ENCODE peak calls at places on chromosome 21, in eight cellular contexts. One of them, this sample, is unnamed.

GRCh38 chr21:39860600-39860999 is 6.6 kb upstream of the PCP4 start:
- DNase-seq in neuronal stem cell: no peak
- DNase-seq in GM23338: no peak
- DNase-seq in ovary: no peak
- DNase-seq in CD8-positive, alpha-beta memory T cell: no peak
- DNase-seq in A673: no peak
- DNase-seq in uterus: no peak
- DNase-seq in IMR-90: no peak
- DNase-seq in this sample: no peak

GRCh38 chr21:39661740-39662139 is 49.0 kb downstream of the B3GALT5 start:
- DNase-seq in uterus: no peak
- DNase-seq in IMR-90: no peak
- DNase-seq in GM23338: no peak
- DNase-seq in neuronal stem cell: no peak
- DNase-seq in ovary: no peak
- DNase-seq in A673: no peak
- DNase-seq in CD8-positive, alpha-beta memory T cell: no peak
- DNase-seq in this sample: no peak

GRCh38 chr21:41547111-41547510 is 39.2 kb upstream of the TMPRSS2 start:
- DNase-seq in CD8-positive, alpha-beta memory T cell: no peak
- DNase-seq in uterus: no peak
- DNase-seq in GM23338: no peak
- DNase-seq in neuronal stem cell: no peak
- DNase-seq in A673: no peak
- DNase-seq in ovary: no peak
- DNase-seq in IMR-90: no peak
- DNase-seq in this sample: no peak

GRCh38 chr21:15291621-15292266 is 226.9 kb upstream of the NRIP1 start:
- DNase-seq in ovary: no peak
- DNase-seq in CD8-positive, alpha-beta memory T cell: no peak
- DNase-seq in uterus: no peak
- DNase-seq in IMR-90: no peak
- DNase-seq in GM23338: no peak
- DNase-seq in neuronal stem cell: no peak
- DNase-seq in A673: no peak
- DNase-seq in this sample: no peak

GRCh38 chr21:27333091-27333490 is 366.2 kb upstream of the ADAMTS5 start:
- DNase-seq in uterus: no peak
- DNase-seq in CD8-positive, alpha-beta memory T cell: no peak
- DNase-seq in A673: no peak
- DNase-seq in neuronal stem cell: no peak
- DNase-seq in ovary: no peak
- DNase-seq in GM23338: no peak
- DNase-seq in IMR-90: no peak
- DNase-seq in this sample: no peak

GRCh38 chr21:21045538-21045937 is 47.3 kb downstream of the NCAM2 start:
- DNase-seq in A673: peak; percentile 60
- DNase-seq in neuronal stem cell: no peak
- DNase-seq in GM23338: no peak
- DNase-seq in uterus: no peak
- DNase-seq in IMR-90: peak; percentile 22
- DNase-seq in CD8-positive, alpha-beta memory T cell: no peak
- DNase-seq in ovary: no peak
- DNase-seq in this sample: no peak

GRCh38 chr21:44871576-44872265 is 1.8 kb downstream of the PTTG1IP start:
- DNase-seq in neuronal stem cell: no peak
- DNase-seq in ovary: no peak
- DNase-seq in A673: no peak
- DNase-seq in IMR-90: peak; percentile 77
- DNase-seq in GM23338: no peak
- DNase-seq in CD8-positive, alpha-beta memory T cell: no peak
- DNase-seq in uterus: peak; percentile 39
- DNase-seq in this sample: peak; percentile 77

GRCh38 chr21:46171585-46171984 is 12.7 kb downstream of the SPATC1L start:
- DNase-seq in neuronal stem cell: no peak
- DNase-seq in CD8-positive, alpha-beta memory T cell: no peak
- DNase-seq in uterus: peak; percentile 18
- DNase-seq in A673: no peak
- DNase-seq in IMR-90: no peak
- DNase-seq in GM23338: no peak
- DNase-seq in ovary: no peak
- DNase-seq in this sample: no peak

DNA sequence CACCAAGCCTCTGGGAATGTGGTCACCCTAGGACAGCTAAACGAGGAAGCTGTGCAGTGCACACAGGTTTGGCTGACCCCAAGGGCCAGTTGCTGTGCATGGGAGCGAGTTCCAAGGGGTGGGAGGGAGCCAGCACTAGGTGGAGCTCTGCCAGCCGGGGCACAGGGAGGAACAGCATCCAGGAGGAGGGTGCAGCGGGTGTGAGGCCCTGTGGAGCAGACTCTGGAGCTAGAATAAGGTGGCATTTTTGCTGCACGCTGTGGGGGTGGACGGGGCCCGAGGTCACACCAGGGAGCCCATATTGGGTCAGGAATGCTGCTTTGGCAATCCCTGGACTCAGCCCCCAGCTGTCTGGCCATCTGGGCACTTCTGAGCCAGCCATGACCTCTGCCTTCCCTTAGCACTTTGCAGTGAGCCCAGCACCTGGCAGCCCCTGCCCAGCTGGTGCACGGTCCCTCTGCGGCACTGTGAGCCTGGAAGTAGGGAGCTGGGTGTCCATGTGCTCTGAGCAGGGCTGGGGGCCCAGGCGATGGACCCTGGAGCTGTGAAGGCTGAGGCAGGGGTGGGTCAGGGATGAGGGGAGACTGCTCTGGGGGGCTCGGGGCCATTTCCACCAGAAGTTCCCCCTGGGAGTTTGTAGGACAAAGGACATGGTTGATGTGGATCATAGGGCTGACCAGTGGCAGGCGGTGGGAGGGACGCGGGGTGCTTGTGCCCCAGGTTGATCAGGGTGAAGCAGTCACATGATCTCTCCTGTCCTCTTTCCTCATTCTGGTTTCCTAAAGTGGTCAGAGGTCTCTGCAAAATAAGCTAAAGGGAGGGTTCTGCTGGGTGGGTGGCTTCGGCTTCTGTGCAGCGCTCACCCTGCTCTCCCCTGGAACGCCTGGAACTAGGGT is 8.9 kb downstream of the PDXK start:
- DNase-seq in ovary: peak; percentile 66
- DNase-seq in uterus: peak; percentile 53
- DNase-seq in IMR-90: peak; percentile 22
- DNase-seq in neuronal stem cell: no peak
- DNase-seq in CD8-positive, alpha-beta memory T cell: no peak
- DNase-seq in A673: no peak
- DNase-seq in GM23338: no peak
- DNase-seq in this sample: no peak
- H3K4me1 ChIP-seq in ovary: peaks cover 22% of the 10 kb centered on the region
- H3K4me1 ChIP-seq in uterus: peaks cover 31% of the 10 kb centered on the region
- H3K4me1 ChIP-seq in IMR-90: peaks cover 23% of the 10 kb centered on the region
- H3K4me1 ChIP-seq in neuronal stem cell: peaks cover 5% of the 10 kb centered on the region
- H3K4me1 ChIP-seq in CD8-positive, alpha-beta memory T cell: peaks cover 37% of the 10 kb centered on the region
- H3K4me1 ChIP-seq in A673: peaks cover 71% of the 10 kb centered on the region
- H3K4me1 ChIP-seq in GM23338: peaks cover 7% of the 10 kb centered on the region
- H3K4me1 ChIP-seq in this sample: peaks cover 50% of the 10 kb centered on the region

GRCh38 chr21:34280987-34281386 is 82.8 kb upstream of the KCNE2 start:
- DNase-seq in A673: no peak
- DNase-seq in neuronal stem cell: no peak
- DNase-seq in CD8-positive, alpha-beta memory T cell: no peak
- DNase-seq in IMR-90: no peak
- DNase-seq in uterus: no peak
- DNase-seq in ovary: peak; percentile 47
- DNase-seq in GM23338: no peak
- DNase-seq in this sample: no peak
- H3K36me3 ChIP-seq in A673: no peaks in the 10 kb centered on the region
- H3K36me3 ChIP-seq in neuronal stem cell: no peaks in the 10 kb centered on the region
- H3K36me3 ChIP-seq in CD8-positive, alpha-beta memory T cell: no peaks in the 10 kb centered on the region
- H3K36me3 ChIP-seq in IMR-90: no peaks in the 10 kb centered on the region
- H3K36me3 ChIP-seq in uterus: no peaks in the 10 kb centered on the region
- H3K36me3 ChIP-seq in ovary: no peaks in the 10 kb centered on the region
- H3K36me3 ChIP-seq in GM23338: no peaks in the 10 kb centered on the region
- H3K36me3 ChIP-seq in this sample: no peaks in the 10 kb centered on the region

DNA sequence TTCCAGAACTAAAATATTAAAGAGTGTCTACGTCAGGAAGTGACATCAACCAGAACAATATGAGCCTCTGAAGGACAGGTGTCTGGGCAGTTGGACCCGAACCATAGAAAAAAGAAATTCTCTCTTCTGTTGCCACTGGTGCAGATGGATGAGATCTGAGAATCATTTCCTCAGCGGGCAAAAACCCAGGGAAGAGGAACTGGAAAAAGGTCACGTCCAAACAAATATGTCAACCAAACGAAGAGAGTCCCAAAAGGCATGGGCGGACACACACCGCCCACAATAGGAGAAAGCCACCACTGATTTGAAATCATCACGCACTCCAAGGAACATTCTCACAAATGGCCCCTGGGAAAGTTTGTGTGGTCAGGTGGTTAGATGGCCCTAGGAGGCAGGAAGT is 70.5 kb upstream of the TIAM1 start:
- DNase-seq in A673: no peak
- DNase-seq in ovary: no peak
- DNase-seq in IMR-90: no peak
- DNase-seq in uterus: no peak
- DNase-seq in GM23338: no peak
- DNase-seq in neuronal stem cell: no peak
- DNase-seq in CD8-positive, alpha-beta memory T cell: no peak
- DNase-seq in this sample: no peak
- H3K4me1 ChIP-seq in A673: no peaks in the 10 kb centered on the region
- H3K4me1 ChIP-seq in ovary: peaks cover 3% of the 10 kb centered on the region
- H3K4me1 ChIP-seq in IMR-90: no peaks in the 10 kb centered on the region
- H3K4me1 ChIP-seq in uterus: no peaks in the 10 kb centered on the region
- H3K4me1 ChIP-seq in GM23338: peaks cover 10% of the 10 kb centered on the region
- H3K4me1 ChIP-seq in neuronal stem cell: peaks cover 9% of the 10 kb centered on the region
- H3K4me1 ChIP-seq in CD8-positive, alpha-beta memory T cell: peaks cover 13% of the 10 kb centered on the region
- H3K4me1 ChIP-seq in this sample: no peaks in the 10 kb centered on the region

GRCh38 chr21:34852438-34852837 is 183.6 kb downstream of the CLIC6 start:
- DNase-seq in IMR-90: no peak
- DNase-seq in ovary: no peak
- DNase-seq in neuronal stem cell: no peak
- DNase-seq in uterus: no peak
- DNase-seq in CD8-positive, alpha-beta memory T cell: no peak
- DNase-seq in A673: no peak
- DNase-seq in GM23338: no peak
- DNase-seq in this sample: no peak
- H3K36me3 ChIP-seq in IMR-90: peaks cover 60% of the 10 kb centered on the region
- H3K36me3 ChIP-seq in ovary: no peaks in the 10 kb centered on the region
- H3K36me3 ChIP-seq in neuronal stem cell: no peaks in the 10 kb centered on the region
- H3K36me3 ChIP-seq in uterus: no peaks in the 10 kb centered on the region
- H3K36me3 ChIP-seq in CD8-positive, alpha-beta memory T cell: peaks cover 28% of the 10 kb centered on the region
- H3K36me3 ChIP-seq in A673: no peaks in the 10 kb centered on the region
- H3K36me3 ChIP-seq in GM23338: no peaks in the 10 kb centered on the region
- H3K36me3 ChIP-seq in this sample: peaks cover 30% of the 10 kb centered on the region

GRCh38 chr21:33434770-33435360 is 31.7 kb downstream of the IFNGR2 start:
- DNase-seq in neuronal stem cell: no peak
- DNase-seq in uterus: no peak
- DNase-seq in GM23338: no peak
- DNase-seq in A673: no peak
- DNase-seq in IMR-90: peak; percentile 96
- DNase-seq in CD8-positive, alpha-beta memory T cell: no peak
- DNase-seq in ovary: no peak
- DNase-seq in this sample: no peak
- H3K4me1 ChIP-seq in neuronal stem cell: peaks cover 7% of the 10 kb centered on the region
- H3K4me1 ChIP-seq in uterus: no peaks in the 10 kb centered on the region
- H3K4me1 ChIP-seq in GM23338: no peaks in the 10 kb centered on the region
- H3K4me1 ChIP-seq in A673: no peaks in the 10 kb centered on the region
- H3K4me1 ChIP-seq in IMR-90: peaks cover 10% of the 10 kb centered on the region
- H3K4me1 ChIP-seq in CD8-positive, alpha-beta memory T cell: peaks cover 5% of the 10 kb centered on the region
- H3K4me1 ChIP-seq in ovary: no peaks in the 10 kb centered on the region
- H3K4me1 ChIP-seq in this sample: peaks cover 16% of the 10 kb centered on the region

GRCh38 chr21:32320726-32321125 is 22.1 kb downstream of the MRAP start:
- DNase-seq in IMR-90: no peak
- DNase-seq in ovary: no peak
- DNase-seq in neuronal stem cell: no peak
- DNase-seq in uterus: no peak
- DNase-seq in CD8-positive, alpha-beta memory T cell: no peak
- DNase-seq in A673: no peak
- DNase-seq in GM23338: no peak
- DNase-seq in this sample: no peak

GRCh38 chr21:32320059-32320458 is 21.4 kb downstream of the MRAP start:
- DNase-seq in ovary: no peak
- DNase-seq in neuronal stem cell: no peak
- DNase-seq in IMR-90: no peak
- DNase-seq in CD8-positive, alpha-beta memory T cell: no peak
- DNase-seq in GM23338: no peak
- DNase-seq in uterus: no peak
- DNase-seq in A673: no peak
- DNase-seq in this sample: no peak

GRCh38 chr21:32317726-32318125 is 19.1 kb downstream of the MRAP start:
- DNase-seq in ovary: no peak
- DNase-seq in A673: no peak
- DNase-seq in GM23338: no peak
- DNase-seq in CD8-positive, alpha-beta memory T cell: no peak
- DNase-seq in neuronal stem cell: no peak
- DNase-seq in IMR-90: no peak
- DNase-seq in uterus: no peak
- DNase-seq in this sample: no peak

GRCh38 chr21:32316363-32317215 is 17.9 kb downstream of the MRAP start:
- DNase-seq in IMR-90: no peak
- DNase-seq in A673: no peak
- DNase-seq in GM23338: no peak
- DNase-seq in ovary: no peak
- DNase-seq in neuronal stem cell: no peak
- DNase-seq in uterus: no peak
- DNase-seq in CD8-positive, alpha-beta memory T cell: no peak
- DNase-seq in this sample: no peak

DNA sequence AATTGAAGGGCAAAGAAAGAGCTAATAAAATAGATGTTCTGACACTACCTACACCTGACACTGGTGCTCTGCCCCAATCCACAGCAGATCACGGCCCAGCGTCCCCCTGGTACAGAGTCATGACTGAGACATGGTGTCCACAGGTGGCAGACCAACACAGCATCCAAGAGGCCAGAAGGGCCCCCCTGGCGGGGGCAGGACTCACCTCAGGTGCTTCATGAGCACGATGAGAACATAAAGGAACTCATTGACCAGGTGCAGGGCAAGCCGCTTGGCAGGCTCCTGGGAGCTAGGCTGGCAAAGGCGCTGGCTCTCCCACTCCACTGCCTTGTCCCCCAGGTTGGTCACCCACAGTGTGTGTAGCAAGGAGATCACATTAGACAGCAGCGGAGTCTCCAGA is 20.4 kb downstream of the MRAP start:
- DNase-seq in A673: no peak
- DNase-seq in IMR-90: no peak
- DNase-seq in GM23338: no peak
- DNase-seq in neuronal stem cell: no peak
- DNase-seq in uterus: no peak
- DNase-seq in CD8-positive, alpha-beta memory T cell: no peak
- DNase-seq in ovary: no peak
- DNase-seq in this sample: no peak
- H3K36me3 ChIP-seq in A673: peaks cover 90% of the 10 kb centered on the region
- H3K36me3 ChIP-seq in IMR-90: peaks cover 77% of the 10 kb centered on the region
- H3K36me3 ChIP-seq in GM23338: peaks cover 63% of the 10 kb centered on the region
- H3K36me3 ChIP-seq in neuronal stem cell: peaks cover 98% of the 10 kb centered on the region
- H3K36me3 ChIP-seq in uterus: no peaks in the 10 kb centered on the region
- H3K36me3 ChIP-seq in CD8-positive, alpha-beta memory T cell: peaks cover 72% of the 10 kb centered on the region
- H3K36me3 ChIP-seq in ovary: no peaks in the 10 kb centered on the region
- H3K36me3 ChIP-seq in this sample: peaks cover 98% of the 10 kb centered on the region

This sample was measured in gastrocnemius medialis.